ENCODE peak calls at places on chromosome 3, in seven cellular contexts. One of them, this sample, is unnamed.

GRCh38 chr3:170350515-170351413 is 6.8 kb upstream of the SKIL start:
- DNase-seq in hepatocyte: no peak
- DNase-seq in K562: no peak
- DNase-seq in Caki2: no peak
- DNase-seq in GM12865: peak; percentile 59
- DNase-seq in Calu3: no peak
- DNase-seq in ACHN: no peak
- DNase-seq in this sample: no peak

GRCh38 chr3:179015551-179016020 is 56.0 kb downstream of the ZMAT3 start:
- DNase-seq in ACHN: peak; percentile 77
- DNase-seq in Calu3: peak; percentile 78
- DNase-seq in Caki2: peak; percentile 72
- DNase-seq in K562: peak; percentile 64
- DNase-seq in GM12865: peak; percentile 91
- DNase-seq in hepatocyte: peak; percentile 84
- DNase-seq in this sample: peak; percentile 46

GRCh38 chr3:178558637-178559036 is 22.4 kb downstream of the KCNMB2 start:
- DNase-seq in Calu3: no peak
- DNase-seq in GM12865: peak; percentile 31
- DNase-seq in K562: no peak
- DNase-seq in Caki2: peak; percentile 83
- DNase-seq in hepatocyte: no peak
- DNase-seq in ACHN: no peak
- DNase-seq in this sample: peak; percentile 67

GRCh38 chr3:77191014-77191413 is 151.1 kb downstream of the ROBO2 start:
- DNase-seq in K562: no peak
- DNase-seq in Caki2: no peak
- DNase-seq in ACHN: no peak
- DNase-seq in Calu3: no peak
- DNase-seq in GM12865: no peak
- DNase-seq in hepatocyte: no peak
- DNase-seq in this sample: no peak

GRCh38 chr3:15055019-15055557 is 10.0 kb downstream of the MRPS25 start:
- DNase-seq in Caki2: no peak
- DNase-seq in Calu3: no peak
- DNase-seq in hepatocyte: no peak
- DNase-seq in GM12865: peak; percentile 73
- DNase-seq in ACHN: no peak
- DNase-seq in K562: no peak
- DNase-seq in this sample: no peak

GRCh38 chr3:177051419-177051818 is 145.9 kb downstream of the TBL1XR1 start:
- DNase-seq in hepatocyte: no peak
- DNase-seq in ACHN: no peak
- DNase-seq in Caki2: no peak
- DNase-seq in Calu3: no peak
- DNase-seq in GM12865: no peak
- DNase-seq in K562: no peak
- DNase-seq in this sample: no peak

GRCh38 chr3:165532851-165533250 is 304.4 kb downstream of the BCHE start:
- DNase-seq in Calu3: no peak
- DNase-seq in GM12865: no peak
- DNase-seq in Caki2: no peak
- DNase-seq in ACHN: no peak
- DNase-seq in K562: no peak
- DNase-seq in hepatocyte: no peak
- DNase-seq in this sample: no peak

GRCh38 chr3:18062289-18063025 is 320.0 kb upstream of the TBC1D5 start:
- DNase-seq in Calu3: no peak
- DNase-seq in Caki2: no peak
- DNase-seq in GM12865: no peak
- DNase-seq in ACHN: no peak
- DNase-seq in K562: no peak
- DNase-seq in hepatocyte: no peak
- DNase-seq in this sample: peak; percentile 9

GRCh38 chr3:52838561-52839267 is 3.9 kb upstream of the MUSTN1 start:
- DNase-seq in GM12865: no peak
- DNase-seq in hepatocyte: no peak
- DNase-seq in Caki2: no peak
- DNase-seq in K562: no peak
- DNase-seq in ACHN: no peak
- DNase-seq in Calu3: no peak
- DNase-seq in this sample: no peak

GRCh38 chr3:1987983-1988382 is 110.7 kb upstream of the CNTN4 start:
- DNase-seq in Calu3: peak; percentile 0
- DNase-seq in K562: no peak
- DNase-seq in ACHN: peak; percentile 28
- DNase-seq in hepatocyte: peak; percentile 63
- DNase-seq in GM12865: peak; percentile 3
- DNase-seq in Caki2: peak; percentile 28
- DNase-seq in this sample: no peak

GRCh38 chr3:139308156-139309017 is 35.4 kb upstream of the MRPS22 start:
- DNase-seq in GM12865: no peak
- DNase-seq in Calu3: no peak
- DNase-seq in ACHN: peak; percentile 92
- DNase-seq in hepatocyte: no peak
- DNase-seq in K562: no peak
- DNase-seq in Caki2: peak; percentile 77
- DNase-seq in this sample: peak; percentile 87

GRCh38 chr3:170610321-170610884 is 24.5 kb upstream of the SLC7A14 start:
- DNase-seq in K562: no peak
- DNase-seq in ACHN: no peak
- DNase-seq in GM12865: peak; percentile 14
- DNase-seq in Caki2: no peak
- DNase-seq in hepatocyte: no peak
- DNase-seq in Calu3: no peak
- DNase-seq in this sample: no peak

GRCh38 chr3:58874795-58875194 is 175.0 kb downstream of the CFAP20DC start:
- DNase-seq in ACHN: peak; percentile 16
- DNase-seq in Calu3: no peak
- DNase-seq in Caki2: peak; percentile 70
- DNase-seq in hepatocyte: no peak
- DNase-seq in GM12865: peak; percentile 69
- DNase-seq in K562: no peak
- DNase-seq in this sample: peak; percentile 48

GRCh38 chr3:18284716-18285115 is 140.4 kb downstream of the SATB1 start:
- DNase-seq in ACHN: no peak
- DNase-seq in hepatocyte: no peak
- DNase-seq in Calu3: no peak
- DNase-seq in K562: no peak
- DNase-seq in GM12865: no peak
- DNase-seq in Caki2: no peak
- DNase-seq in this sample: no peak

GRCh38 chr3:101513419-101513986 is 491 bp upstream of the SENP7 start:
- DNase-seq in hepatocyte: no peak
- DNase-seq in GM12865: no peak
- DNase-seq in K562: no peak
- DNase-seq in ACHN: peak; percentile 66
- DNase-seq in Caki2: no peak
- DNase-seq in Calu3: no peak
- DNase-seq in this sample: no peak

GRCh38 chr3:58585994-58586393 is 8.8 kb upstream of the FAM107A start:
- DNase-seq in ACHN: peak; percentile 62
- DNase-seq in K562: no peak
- DNase-seq in hepatocyte: no peak
- DNase-seq in Caki2: peak; percentile 65
- DNase-seq in GM12865: peak; percentile 25
- DNase-seq in Calu3: no peak
- DNase-seq in this sample: no peak

GRCh38 chr3:136276049-136276755 is 26.1 kb downstream of the PCCB start:
- DNase-seq in ACHN: no peak
- DNase-seq in K562: no peak
- DNase-seq in Caki2: no peak
- DNase-seq in hepatocyte: no peak
- DNase-seq in GM12865: no peak
- DNase-seq in Calu3: no peak
- DNase-seq in this sample: no peak